ENCODE peak calls at places on chromosomes 4 and X, in six cellular contexts. D is GM12865, E is iPS DF 6.9, M is fibroblast of mammary gland, K is stomach, X is T-cell. R is an unnamed sample.

GRCh38 chr4:44558206-44558605 is 93.2 kb downstream of the YIPF7 start:
- DNase-seq in D (no peak), X (no peak), K (no peak), E (no peak), M (no peak), R (no peak)

GRCh38 chr4:24274401-24275035 is 309.8 kb downstream of the DHX15 start:
- DNase-seq in K (no peak), X (no peak), D (no peak), M (peak; percentile 82), E (no peak), R (no peak)

GRCh38 chrX:155216940-155217450 is 735 bp downstream of the VBP1 start:
- DNase-seq in D (peak; percentile 23), X (no peak), E (no peak), M (peak; percentile 11), K (no peak), R (no peak)

GRCh38 chrX:153910446-153910845 is 6.0 kb downstream of the AVPR2 start:
- DNase-seq in D (no peak), K (no peak), E (no peak), M (no peak), X (no peak), R (no peak)

GRCh38 chr4:125956281-125956680 is 641.5 kb downstream of the FAT4 start:
- DNase-seq in D (no peak), M (peak; percentile 23), X (no peak), K (no peak), E (no peak), R (no peak)

GRCh38 chrX:630007-630921 is at the start of gene SHOX:
- DNase-seq in K (no peak), E (no peak), M (no peak), D (no peak), X (no peak), R (no peak)

GRCh38 chr4:55367084-55367722 is 21.2 kb downstream of the SRD5A3 start:
- DNase-seq in X (no peak), M (no peak), K (no peak), D (no peak), E (no peak), R (no peak)

GRCh38 chr4:52856802-52857201 is 5.3 kb upstream of the RASL11B start:
- DNase-seq in E (no peak), X (no peak), M (no peak), D (no peak), K (no peak), R (no peak)

GRCh38 chr4:140937866-140938265 is 181.7 kb upstream of the TBC1D9 start:
- DNase-seq in M (peak; percentile 69), E (no peak), D (no peak), K (no peak), X (no peak), R (no peak)

GRCh38 chrX:71099736-71100135 is 4.1 kb downstream of the FOXO4 start:
- DNase-seq in D (no peak), K (no peak), X (no peak), M (no peak), E (no peak), R (no peak)

GRCh38 chr4:189046642-189047041 is 894.0 kb upstream of the FRG1 start:
- DNase-seq in D (no peak), K (no peak), X (no peak), E (no peak), M (peak; percentile 49), R (no peak)

GRCh38 chr4:143372093-143372915 is 35.6 kb downstream of the GAB1 start:
- DNase-seq in X (no peak), D (peak; percentile 61), K (no peak), M (no peak), E (no peak), R (no peak)

GRCh38 chrX:87687703-87688102 is 170.1 kb downstream of the KLHL4 start:
- DNase-seq in M (no peak), E (no peak), D (no peak), K (no peak), X (no peak), R (no peak)

GRCh38 chrX:150486011-150486410 is 82.4 kb upstream of the MTM1 start:
- DNase-seq in E (no peak), K (peak; percentile 62), X (peak; percentile 6), M (peak; percentile 56), D (peak; percentile 50), R (peak; percentile 41)

GRCh38 chrX:134737061-134737460 is 78.8 kb upstream of the PLAC1 start:
- DNase-seq in K (no peak), M (peak; percentile 49), X (no peak), D (no peak), E (no peak), R (no peak)

GRCh38 chr4:86376850-86377249 is 17.0 kb upstream of the MAPK10 start:
- DNase-seq in X (no peak), D (no peak), K (no peak), E (no peak), M (no peak), R (no peak)

GRCh38 chrX:38293741-38294140 is 33.6 kb downstream of the RPGR start:
- DNase-seq in D (no peak), K (no peak), X (no peak), E (no peak), M (no peak), R (no peak)

GRCh38 chrX:103782640-103783039 is 6.0 kb downstream of the PLP1 start:
- DNase-seq in K (no peak), E (no peak), X (no peak), D (no peak), M (no peak), R (no peak)

GRCh38 chrX:72381439-72382198 is 75.9 kb upstream of the CITED1 start:
- DNase-seq in K (no peak), X (no peak), D (no peak), M (peak; percentile 17), E (no peak), R (no peak)

GRCh38 chr4:131085009-131085408 is 1989.1 kb downstream of the C4orf33 start:
- DNase-seq in M (no peak), K (no peak), E (no peak), D (no peak), X (no peak), R (no peak)

GRCh38 chr4:130479020-130479419 is 1383.1 kb downstream of the C4orf33 start:
- DNase-seq in M (peak; percentile 53), X (no peak), D (no peak), E (no peak), K (no peak), R (no peak)

GRCh38 chr4:65880594-65880993 is 210.3 kb upstream of the EPHA5 start:
- DNase-seq in E (no peak), K (no peak), X (no peak), D (no peak), M (no peak), R (no peak)

GRCh38 chrX:125205084-125205917 is 114.4 kb upstream of the TEX13C start:
- DNase-seq in K (peak; percentile 37), M (peak; percentile 4), X (no peak), D (peak; percentile 17), E (no peak), R (no peak)

GRCh38 chr4:52076731-52077130 is 25.6 kb downstream of the SPATA18 start:
- DNase-seq in M (no peak), K (no peak), X (no peak), D (no peak), E (peak; percentile 39), R (no peak)

GRCh38 chr4:105895324-105895608 is at the start of gene NPNT:
- DNase-seq in M (no peak), X (no peak), K (no peak), D (peak; percentile 30), E (no peak), R (no peak)

GRCh38 chr4:43282534-43282933 is 390.0 kb downstream of the GRXCR1 start:
- DNase-seq in E (no peak), D (no peak), K (no peak), M (no peak), X (no peak), R (no peak)

GRCh38 chr4:139684351-139684750 is 18.7 kb downstream of the MGST2 start:
- DNase-seq in D (no peak), X (no peak), E (no peak), M (peak; percentile 79), K (no peak), R (no peak)

GRCh38 chr4:141576585-141577110 is 59.7 kb upstream of the IL15 start:
- DNase-seq in D (no peak), M (no peak), E (no peak), X (no peak), K (no peak), R (no peak)

GRCh38 chr4:4969298-4969697 is 50.0 kb downstream of the CYTL1 start:
- DNase-seq in K (peak; percentile 42), E (no peak), M (peak; percentile 92), D (no peak), X (no peak), R (no peak)

GRCh38 chr4:40702800-40703151 is 47.0 kb upstream of the NSUN7 start:
- DNase-seq in K (no peak), D (peak; percentile 21), E (no peak), M (no peak), X (no peak), R (no peak)

GRCh38 chr4:99845708-99846469 is 29.3 kb downstream of the DAPP1 start:
- DNase-seq in D (peak; percentile 62), M (no peak), K (no peak), E (no peak), X (no peak), R (no peak)

GRCh38 chr4:47465008-47465407 is 1.5 kb upstream of the COMMD8 start:
- DNase-seq in K (no peak), E (no peak), M (no peak), X (no peak), D (peak; percentile 69), R (no peak)

GRCh38 chrX:69133561-69134542 is 31.4 kb downstream of the PJA1 start:
- DNase-seq in E (no peak), M (peak; percentile 72), K (no peak), X (no peak), D (peak; percentile 13), R (no peak)

GRCh38 chr4:77203380-77204197 is 46.6 kb downstream of the CCNG2 start:
- DNase-seq in E (peak; percentile 67), K (peak; percentile 61), D (peak; percentile 83), X (peak; percentile 50), M (peak; percentile 85), R (peak; percentile 63)

GRCh38 chr4:71847300-71847699 is 63.4 kb upstream of the GC start:
- DNase-seq in K (no peak), M (no peak), D (no peak), E (no peak), X (no peak), R (no peak)

GRCh38 chr4:105474110-105474518 is 252 bp upstream of the PPA2 start:
- DNase-seq in M (peak; percentile 78), D (no peak), E (no peak), K (peak; percentile 92), X (no peak), R (no peak)

GRCh38 chr4:7412586-7412975 is 22.1 kb downstream of the PSAPL1 start:
- DNase-seq in X (no peak), K (peak; percentile 13), D (no peak), E (no peak), M (no peak), R (no peak)

GRCh38 chr4:160180206-160180605 is 1077.3 kb downstream of the RAPGEF2 start:
- DNase-seq in K (no peak), D (no peak), X (no peak), M (peak; percentile 66), E (no peak), R (no peak)